ENCODE peak calls at places on chromosome 20, in seven cellular contexts. V is stomach, C is heart left ventricle, A is suprapubic skin, U is breast epithelium, B is ovary, O is gastrocnemius medialis. M is an unnamed sample.

GRCh38 chr20:58069796-58070663 is 158.4 kb downstream of the ANKRD60 start:
- DNase-seq in B (no peak), V (no peak), O (no peak), A (peak; percentile 66), C (no peak), U (no peak), M (no peak)

GRCh38 chr20:63665708-63666107 is 7.6 kb downstream of the RTEL1 start:
- DNase-seq in C (no peak), A (no peak), B (no peak), U (no peak), O (no peak), V (no peak), M (no peak)

GRCh38 chr20:41392871-41393704 is 26.5 kb upstream of the EMILIN3 start:
- DNase-seq in O (no peak), B (peak; percentile 82), V (peak; percentile 32), C (peak; percentile 90), A (no peak), U (no peak), M (peak; percentile 81)

GRCh38 chr20:45032781-45033180 is 66.5 kb downstream of the STK4 start:
- DNase-seq in B (no peak), V (no peak), C (no peak), U (no peak), A (no peak), O (no peak), M (no peak)

GRCh38 chr20:57187068-57187634 is 79.3 kb downstream of the BMP7 start:
- DNase-seq in C (no peak), A (no peak), U (no peak), V (no peak), O (no peak), B (no peak), M (no peak)

GRCh38 chr20:34621383-34622367 is 55.2 kb downstream of the PIGU start:
- DNase-seq in C (no peak), O (no peak), A (no peak), U (no peak), B (no peak), V (no peak), M (no peak)

GRCh38 chr20:49594143-49594928 is 26.4 kb upstream of the PTGIS start:
- DNase-seq in U (no peak), A (no peak), V (peak; percentile 77), O (peak; percentile 54), B (peak; percentile 76), C (peak; percentile 67), M (peak; percentile 64)

GRCh38 chr20:59386819-59387218 is 86.4 kb downstream of the EDN3 start:
- DNase-seq in B (no peak), O (no peak), U (no peak), A (no peak), V (no peak), C (no peak), M (no peak)

GRCh38 chr20:19079536-19080299 is 132.7 kb upstream of the SLC24A3 start:
- DNase-seq in U (no peak), A (no peak), O (no peak), C (no peak), B (no peak), V (no peak), M (no peak)
- H3K27ac ChIP-seq in U (no peak overlapping the region), A (no peak overlapping the region), O (no peak overlapping the region), C (no peak overlapping the region), B (no peak overlapping the region), V (no peak overlapping the region), M (no peak overlapping the region)

DNA sequence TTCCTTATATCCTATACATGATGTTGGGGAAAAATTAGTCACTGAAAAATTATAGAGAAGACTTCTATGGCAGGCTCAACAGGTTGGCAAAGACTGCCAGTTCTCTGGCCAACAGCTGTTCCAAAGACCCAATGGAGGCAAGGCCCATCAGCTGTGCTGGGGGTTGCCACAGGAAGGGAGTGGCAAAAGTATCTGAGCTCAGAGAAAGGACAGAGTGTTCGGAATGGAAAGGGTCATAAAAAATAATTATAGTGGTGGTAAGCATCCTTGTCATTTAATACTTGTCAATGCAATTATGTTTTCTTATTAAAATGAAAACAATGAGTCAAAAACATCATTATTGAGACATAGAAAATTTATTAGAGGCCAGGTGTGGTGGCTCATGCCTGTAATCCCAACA is 36.1 kb downstream of the FASTKD5 start:
- DNase-seq in B (no peak), V (no peak), O (peak; percentile 67), U (no peak), C (no peak), A (no peak), M (no peak)
- TF ChIP-seq POLR2A in B (no peak), V (no peak), O (no peak), U (no peak), C (no peak), A (no peak), M (no peak)

GRCh38 chr20:54716169-54716747 is 240.9 kb downstream of the DOK5 start:
- DNase-seq in A (no peak), B (no peak), U (no peak), C (no peak), V (no peak), O (no peak), M (no peak)
- H3K4me3 ChIP-seq in A (no peak overlapping the region), B (no peak overlapping the region), U (no peak overlapping the region), C (no peak overlapping the region), V (no peak overlapping the region), O (no peak overlapping the region), M (no peak overlapping the region)

GRCh38 chr20:62642666-62643520 is 590 bp downstream of the SLCO4A1 start:
- DNase-seq in V (peak; percentile 76), B (no peak), C (no peak), A (no peak), O (no peak), U (no peak), M (no peak)

GRCh38 chr20:62641749-62642665 is at the start of gene SLCO4A1:
- DNase-seq in B (peak; percentile 76), A (no peak), V (peak; percentile 90), O (peak; percentile 62), U (no peak), C (peak; percentile 85), M (peak; percentile 67)

GRCh38 chr20:62644044-62644795 is 1.9 kb downstream of the SLCO4A1 start:
- DNase-seq in C (no peak), B (no peak), O (no peak), U (no peak), V (peak; percentile 80), A (no peak), M (no peak)

GRCh38 chr20:62644802-62645496 is 2.6 kb downstream of the SLCO4A1 start:
- DNase-seq in A (no peak), O (no peak), U (no peak), C (no peak), B (no peak), V (peak; percentile 84), M (no peak)

GRCh38 chr20:62643521-62644043 is 1.3 kb downstream of the SLCO4A1 start:
- DNase-seq in C (no peak), U (no peak), O (no peak), V (peak; percentile 55), B (no peak), A (no peak), M (no peak)
- H3K27ac ChIP-seq in C (no peak overlapping the region), U (peak overlapping the region; percentile 38), O (peak overlapping the region; percentile 87), V (peak overlapping the region; percentile 99), B (no peak overlapping the region), A (peak overlapping the region; percentile 55), M (peak overlapping the region; percentile 96)

DNA sequence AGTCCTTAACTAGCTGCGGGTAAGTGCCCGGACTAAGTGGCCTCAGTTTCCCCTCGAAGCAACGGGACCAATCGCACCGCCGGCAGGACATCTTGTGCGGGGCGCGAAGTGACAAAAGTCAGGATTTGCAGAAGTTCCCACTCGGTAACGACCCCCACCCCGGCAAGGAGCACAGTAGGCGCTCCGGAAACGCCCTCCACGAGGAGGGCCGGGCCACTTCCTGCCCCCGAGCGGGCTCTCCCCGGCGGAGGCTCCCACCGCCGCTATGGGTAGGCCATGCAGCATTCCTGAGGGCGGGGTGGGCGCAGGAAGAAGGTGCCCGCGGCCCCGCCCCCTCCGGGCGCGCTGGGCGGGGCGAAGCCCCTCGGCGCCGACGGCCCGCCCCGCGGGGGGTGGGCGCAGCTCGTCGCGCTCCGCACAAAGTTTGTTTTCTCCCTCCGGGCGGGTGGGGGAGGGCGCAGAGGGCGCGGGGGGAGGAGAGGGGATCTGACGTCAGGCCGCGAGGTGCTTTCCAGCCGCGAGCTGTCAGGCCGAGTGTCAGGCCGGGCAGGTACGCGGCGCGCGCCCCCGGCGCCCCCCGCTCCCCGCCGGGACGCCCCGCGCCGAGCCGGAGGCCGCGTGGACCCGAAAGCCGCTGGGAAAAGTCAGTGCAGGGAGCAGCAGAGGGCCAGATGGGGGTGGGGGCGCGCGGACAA is at the start of gene TGIF2:
- DNase-seq in V (peak; percentile 79), C (peak; percentile 89), U (peak; percentile 66), A (peak; percentile 91), B (peak; percentile 88), O (peak; percentile 47), M (peak; percentile 61)
- TF ChIP-seq POLR2A in V (no peak), C (no peak), U (no peak), A (peak; percentile 14), B (peak; percentile 53), O (peak; percentile 59), M (peak; percentile 29)

DNA sequence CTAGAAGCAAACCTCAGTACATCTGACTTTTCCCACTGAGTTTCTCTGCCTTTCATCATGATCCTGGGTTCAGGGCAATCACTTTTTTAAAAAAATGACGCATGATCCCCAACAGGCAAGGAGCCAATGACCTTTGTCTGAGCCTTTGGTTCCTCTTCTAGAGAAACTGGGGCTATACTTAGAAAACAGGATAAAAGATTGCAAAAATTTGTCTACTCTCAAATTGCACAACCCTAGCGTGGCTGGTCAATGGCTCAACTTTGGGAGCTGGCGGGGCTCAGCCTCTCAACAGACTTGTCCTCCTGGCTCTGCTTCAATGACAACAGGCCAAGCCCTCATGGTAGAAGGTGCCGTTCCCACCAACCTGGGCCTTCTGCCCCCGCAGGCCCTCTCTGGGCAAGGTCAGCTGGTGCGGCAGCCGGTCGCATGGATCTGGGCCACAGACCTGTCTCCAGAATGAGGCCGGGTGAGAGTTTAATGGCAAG is 48.7 kb downstream of the PDYN start:
- DNase-seq in O (peak; percentile 61), V (peak; percentile 35), A (peak; percentile 88), U (no peak), C (peak; percentile 43), B (peak; percentile 81), M (peak; percentile 80)
- H3K4me3 ChIP-seq in O (no peak overlapping the region), V (no peak overlapping the region), A (no peak overlapping the region), U (no peak overlapping the region), C (peak overlapping the region; percentile 15), B (no peak overlapping the region), M (no peak overlapping the region)

DNA sequence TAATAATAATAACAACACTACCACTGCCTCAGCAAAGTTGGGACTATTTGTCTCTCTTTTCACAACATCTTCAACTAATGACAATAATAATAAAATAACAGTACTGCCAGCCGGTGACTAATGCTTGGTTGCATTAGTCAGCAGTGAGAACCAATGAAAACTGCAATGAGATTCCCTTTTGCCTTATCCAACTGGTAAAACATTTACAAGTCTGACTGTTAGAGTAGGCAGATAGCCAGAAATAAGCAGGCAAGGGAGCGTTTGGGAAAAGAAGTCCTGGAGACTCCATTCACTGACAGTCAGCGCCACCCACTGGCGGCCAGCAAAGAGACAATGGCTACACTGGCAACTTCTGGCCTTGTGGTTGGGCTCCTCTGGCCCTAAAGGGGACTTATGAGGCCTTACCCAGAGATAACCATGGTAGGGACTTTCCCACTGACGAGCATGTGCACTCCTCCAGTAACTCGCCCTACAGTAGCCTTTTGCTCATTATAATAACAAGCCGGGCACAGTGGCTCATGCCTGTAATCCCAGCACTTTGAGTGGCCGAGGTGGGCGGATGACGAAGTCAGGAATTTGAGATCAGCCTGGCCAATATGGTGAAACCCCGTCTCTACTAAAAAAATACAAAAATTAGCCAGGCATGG is 3.4 kb upstream of the NSFL1C start:
- DNase-seq in U (peak; percentile 73), O (peak; percentile 18), C (peak; percentile 72), V (peak; percentile 88), A (no peak), B (peak; percentile 37), M (peak; percentile 73)
- H3K27ac ChIP-seq in U (peak overlapping the region; percentile 14), O (no peak overlapping the region), C (no peak overlapping the region), V (peak overlapping the region; percentile 91), A (peak overlapping the region; percentile 72), B (no peak overlapping the region), M (peak overlapping the region; percentile 75)